ENCODE peak calls at places on chromosomes 6 and 20, in six cellular contexts. U is HepG2, I is H1, M is endothelial cell of umbilical vein, T is A549, O is WTC11. Y is an unnamed sample.

GRCh38 chr6:70586114-70586513 is 19.4 kb downstream of the SDHAF4 start:
- DNase-seq in O (no peak), T (no peak), I (no peak), U (no peak), M (no peak), Y (no peak)

GRCh38 chr6:139475231-139475630 is 100.8 kb upstream of the CITED2 start:
- DNase-seq in I (no peak), O (no peak), T (no peak), M (no peak), U (no peak), Y (no peak)

GRCh38 chr6:13453771-13454251 is 33.6 kb downstream of the GFOD1 start:
- DNase-seq in O (no peak), U (no peak), I (no peak), T (peak; percentile 46), M (peak; percentile 77), Y (no peak)

GRCh38 chr20:58109126-58109880 is 119.2 kb downstream of the ANKRD60 start:
- DNase-seq in T (peak; percentile 50), O (no peak), I (no peak), U (no peak), M (no peak), Y (no peak)

GRCh38 chr6:23277521-23278227 is 708.3 kb downstream of the HDGFL1 start:
- DNase-seq in O (no peak), T (no peak), M (no peak), I (no peak), U (no peak), Y (no peak)

GRCh38 chr20:11492391-11492790 is 425.3 kb upstream of the BTBD3 start:
- DNase-seq in M (no peak), O (no peak), I (no peak), U (no peak), T (no peak), Y (no peak)

GRCh38 chr6:17226766-17227338 is 54.3 kb upstream of the RBM24 start:
- DNase-seq in T (no peak), U (no peak), M (no peak), I (no peak), O (no peak), Y (no peak)

GRCh38 chr20:20743511-20744169 is 31.2 kb upstream of the RALGAPA2 start:
- DNase-seq in I (no peak), T (no peak), O (peak; percentile 21), U (peak; percentile 57), M (peak; percentile 97), Y (no peak)

GRCh38 chr20:48787861-48788375 is 39.9 kb downstream of the PREX1 start:
- DNase-seq in M (no peak), T (peak; percentile 28), I (no peak), O (no peak), U (peak; percentile 17), Y (peak; percentile 28)

GRCh38 chr20:57849126-57849867 is 139.5 kb upstream of the PMEPA1 start:
- DNase-seq in I (no peak), M (no peak), T (no peak), O (no peak), U (no peak), Y (no peak)

GRCh38 chr6:31713991-31714684 is 1.0 kb upstream of the LY6G6D start:
- DNase-seq in O (no peak), M (no peak), I (no peak), U (peak; percentile 68), T (no peak), Y (no peak)

GRCh38 chr6:26571592-26572296 is 25.0 kb upstream of the ABT1 start:
- DNase-seq in O (peak; percentile 70), M (peak; percentile 92), T (peak; percentile 90), I (no peak), U (peak; percentile 95), Y (peak; percentile 88)

GRCh38 chr20:44728835-44729342 is 13.7 kb downstream of the CCN5 start:
- DNase-seq in O (peak; percentile 55), T (peak; percentile 97), U (no peak), I (no peak), M (peak; percentile 90), Y (no peak)

GRCh38 chr6:20644667-20645370 is 110.6 kb downstream of the CDKAL1 start:
- DNase-seq in O (no peak), U (no peak), T (no peak), I (no peak), M (no peak), Y (no peak)

GRCh38 chr6:146545608-146546007 is 2.0 kb downstream of the RAB32 start:
- DNase-seq in O (no peak), I (no peak), T (no peak), U (no peak), M (peak; percentile 13), Y (no peak)

GRCh38 chr6:11766589-11767450 is 11.8 kb downstream of the ADTRP start:
- DNase-seq in I (no peak), O (no peak), T (peak; percentile 87), U (peak; percentile 10), M (peak; percentile 94), Y (no peak)

GRCh38 chr20:36214684-36215256 is 21.5 kb upstream of the AAR2 start:
- DNase-seq in M (peak; percentile 19), T (peak; percentile 46), U (peak; percentile 54), O (peak; percentile 43), I (no peak), Y (peak; percentile 55)

GRCh38 chr20:49037962-49038387 is 8.1 kb upstream of the CSE1L start:
- DNase-seq in I (no peak), T (no peak), O (no peak), M (no peak), U (no peak), Y (peak; percentile 67)

GRCh38 chr6:33763483-33763882 is 16.8 kb upstream of the IP6K3 start:
- DNase-seq in I (no peak), U (no peak), T (no peak), O (no peak), M (no peak), Y (no peak)
- TF ChIP-seq JUN in I (no peak), U (no peak), T (no peak), O (no peak), M (no peak), Y (no peak)

GRCh38 chr6:150236544-150236943 is 93.7 kb downstream of the PPP1R14C start:
- DNase-seq in O (peak; percentile 15), U (no peak), M (no peak), T (no peak), I (no peak), Y (no peak)

GRCh38 chr6:150235218-150235617 is 92.4 kb downstream of the PPP1R14C start:
- DNase-seq in T (no peak), M (no peak), O (no peak), U (no peak), I (no peak), Y (no peak)

GRCh38 chr6:150231456-150231855 is 88.6 kb downstream of the PPP1R14C start:
- DNase-seq in O (no peak), M (no peak), I (no peak), T (no peak), U (no peak), Y (no peak)

GRCh38 chr6:150236114-150236513 is 93.3 kb downstream of the PPP1R14C start:
- DNase-seq in O (no peak), I (no peak), U (no peak), M (no peak), T (no peak), Y (no peak)

GRCh38 chr6:150233797-150234399 is 91.1 kb downstream of the PPP1R14C start:
- DNase-seq in M (no peak), I (no peak), T (no peak), U (no peak), O (no peak), Y (no peak)
- TF ChIP-seq JUN in M (no peak), I (no peak), T (no peak), U (no peak), O (no peak), Y (no peak)

GRCh38 chr6:10112871-10113584 is 301.8 kb downstream of the TFAP2A start:
- DNase-seq in U (no peak), I (no peak), M (no peak), O (peak; percentile 50), T (no peak), Y (no peak)
- TF ChIP-seq JUN in U (no peak), I (no peak), M (no peak), O (no peak), T (no peak), Y (no peak)

DNA sequence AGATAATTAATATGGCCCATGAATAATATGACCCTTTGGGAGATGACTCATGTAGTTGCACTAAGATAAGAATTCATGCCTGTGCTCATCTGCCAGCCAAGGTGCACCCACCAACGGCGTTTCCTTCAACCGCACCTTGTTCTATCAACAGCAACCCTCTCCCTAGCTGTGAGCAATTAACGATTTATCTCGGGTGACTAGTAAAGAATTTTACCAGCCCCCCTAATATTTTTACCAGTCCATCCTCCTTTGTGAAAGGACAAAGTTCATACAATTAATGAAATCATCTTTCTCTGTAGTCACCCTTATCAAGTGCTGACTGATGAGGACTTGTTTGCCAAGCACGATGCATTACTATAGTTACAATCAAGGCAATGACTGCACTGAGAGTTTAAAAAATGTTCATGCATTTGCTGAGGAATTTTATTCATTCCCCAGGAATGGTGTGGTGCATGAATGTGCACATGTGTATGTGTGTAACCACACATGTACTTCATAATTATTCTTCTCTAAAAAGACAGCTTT is 118.7 kb downstream of the SMOC2 start:
- DNase-seq in T (no peak), I (no peak), M (no peak), U (no peak), O (no peak), Y (no peak)
- TF ChIP-seq JUN in T (no peak), I (no peak), M (no peak), U (no peak), O (no peak), Y (no peak)